ENCODE peak calls at places on chromosomes 11 and 22, in eight cellular contexts. P is left ventricle myocardium inferior, M is HCT116, D is gastrocnemius medialis, L is brain microvascular endothelial cell, K is SK-N-SH, E is AG04450, R is pancreas. S is an unnamed sample.

GRCh38 chr11:108973402-108974119 is 308.7 kb downstream of the DDX10 start:
- DNase-seq in P (no peak), M (no peak), D (no peak), L (peak; percentile 64), K (no peak), E (peak; percentile 39), R (no peak), S (no peak)

GRCh38 chr22:36486619-36487384 is 5.4 kb upstream of the TXN2 start:
- DNase-seq in P (no peak), M (no peak), D (no peak), L (peak; percentile 57), K (no peak), E (no peak), R (no peak), S (no peak)

GRCh38 chr22:24304067-24304675 is 33.5 kb downstream of the SPECC1L start:
- DNase-seq in P (no peak), M (no peak), D (no peak), L (no peak), K (no peak), E (no peak), R (no peak), S (no peak)

GRCh38 chr11:12441081-12441801 is 63.9 kb downstream of the PARVA start:
- DNase-seq in P (no peak), M (no peak), D (no peak), L (no peak), K (no peak), E (no peak), R (no peak), S (no peak)

GRCh38 chr22:18966748-18967147 is 30.7 kb upstream of the PRODH start:
- DNase-seq in P (no peak), M (no peak), D (no peak), L (no peak), K (no peak), E (no peak), R (peak; percentile 66), S (peak; percentile 65)

GRCh38 chr11:58900479-58901420 is 38.5 kb upstream of the GLYATL1 start:
- DNase-seq in P (peak; percentile 63), M (peak; percentile 80), D (no peak), L (peak; percentile 78), K (peak; percentile 25), E (peak; percentile 61), R (peak; percentile 89), S (peak; percentile 42)

GRCh38 chr11:16905375-16905774 is 108.8 kb downstream of the PLEKHA7 start:
- DNase-seq in P (no peak), M (no peak), D (no peak), L (no peak), K (no peak), E (no peak), R (no peak), S (no peak)

GRCh38 chr11:16605440-16605970 is 132.9 kb upstream of the C11orf58 start:
- DNase-seq in P (no peak), M (no peak), D (peak; percentile 47), L (peak; percentile 12), K (peak; percentile 58), E (no peak), R (peak; percentile 67), S (no peak)

DNA sequence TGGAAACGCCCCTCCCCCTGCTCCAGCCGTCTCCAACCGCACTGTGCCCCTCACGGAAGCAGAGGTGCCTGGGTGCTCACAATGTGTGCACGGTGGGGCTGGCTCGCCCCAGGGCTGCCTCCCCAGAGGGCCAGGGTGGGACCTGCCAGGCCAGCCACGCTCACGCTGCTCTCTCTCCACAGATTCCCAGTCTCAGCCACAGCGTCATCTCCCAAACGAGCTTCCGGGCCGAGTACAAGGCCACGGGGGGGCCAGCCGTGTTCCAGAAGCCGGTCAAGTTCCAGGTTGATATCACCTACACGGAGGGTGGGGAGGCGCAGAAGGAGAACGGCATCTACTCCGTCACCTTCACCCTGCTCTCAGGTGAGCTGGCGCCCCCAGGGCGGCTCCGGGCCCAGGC is 30.4 kb downstream of the MOB2 start:
- DNase-seq in P (no peak), M (no peak), D (no peak), L (no peak), K (no peak), E (no peak), R (no peak), S (no peak)
- H3K4me3 ChIP-seq in P (no peak overlapping the region), M (no peak overlapping the region), D (no peak overlapping the region), L (no peak overlapping the region), K (no peak overlapping the region), E (no peak overlapping the region), R (no peak overlapping the region), S (no peak overlapping the region)

DNA sequence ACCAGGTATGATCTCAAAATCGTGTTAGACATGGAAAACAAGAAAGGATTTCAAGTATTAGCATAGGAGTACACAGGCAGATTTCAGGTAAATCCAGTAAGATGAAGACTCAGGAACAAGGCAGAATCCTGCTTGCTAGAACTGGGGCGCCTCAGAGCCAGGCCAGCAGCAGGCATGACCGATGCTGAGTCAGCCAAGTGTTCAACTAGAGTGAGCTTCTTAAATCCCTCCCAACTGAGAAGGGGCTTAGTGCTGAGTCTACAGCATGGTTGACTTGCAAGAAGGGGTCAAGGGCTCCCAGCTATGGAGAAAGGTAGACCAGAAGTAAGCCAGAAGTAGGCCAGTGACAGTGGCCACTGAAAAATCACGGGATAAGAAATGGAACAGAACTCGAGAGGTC is 12.4 kb downstream of the GRAP2 start:
- DNase-seq in P (no peak), M (no peak), D (no peak), L (no peak), K (no peak), E (no peak), R (no peak), S (no peak)
- H3K27ac ChIP-seq in P (no peak overlapping the region), M (no peak overlapping the region), D (no peak overlapping the region), L (no peak overlapping the region), K (no peak overlapping the region), E (no peak overlapping the region), R (no peak overlapping the region), S (no peak overlapping the region)

GRCh38 chr11:67630943-67631331 is 1.2 kb upstream of the NUDT8 start:
- DNase-seq in P (no peak), M (no peak), D (peak; percentile 1), L (no peak), K (no peak), E (no peak), R (no peak), S (no peak)
- TF ChIP-seq CTCF in P (peak; percentile 1), M (no peak), D (peak; percentile 5), L (no peak), K (no peak), E (no peak), R (no peak), S (no peak)

GRCh38 chr11:43770173-43770572 is 89.6 kb downstream of the HSD17B12 start:
- DNase-seq in P (no peak), M (no peak), D (no peak), L (no peak), K (no peak), E (no peak), R (no peak), S (no peak)
- H3K4me3 ChIP-seq in P (no peak overlapping the region), M (no peak overlapping the region), D (no peak overlapping the region), L (no peak overlapping the region), K (no peak overlapping the region), E (no peak overlapping the region), R (no peak overlapping the region), S (no peak overlapping the region)

GRCh38 chr11:132075447-132075846 is 705.0 kb downstream of the NTM start:
- DNase-seq in P (no peak), M (no peak), D (no peak), L (no peak), K (no peak), E (no peak), R (no peak), S (no peak)

GRCh38 chr11:132072044-132072879 is 701.8 kb downstream of the NTM start:
- DNase-seq in P (no peak), M (no peak), D (no peak), L (peak; percentile 96), K (no peak), E (peak; percentile 89), R (no peak), S (no peak)

GRCh38 chr11:132073787-132074186 is 703.4 kb downstream of the NTM start:
- DNase-seq in P (no peak), M (no peak), D (no peak), L (no peak), K (no peak), E (no peak), R (no peak), S (no peak)

GRCh38 chr11:132068556-132068955 is 698.1 kb downstream of the NTM start:
- DNase-seq in P (no peak), M (no peak), D (no peak), L (no peak), K (no peak), E (no peak), R (no peak), S (no peak)

GRCh38 chr11:132072880-132073213 is 702.4 kb downstream of the NTM start:
- DNase-seq in P (no peak), M (no peak), D (no peak), L (peak; percentile 33), K (no peak), E (no peak), R (no peak), S (no peak)
- H3K27ac ChIP-seq in P (peak overlapping the region; percentile 78), M (no peak overlapping the region), D (no peak overlapping the region), L (peak overlapping the region; percentile 97), K (peak overlapping the region; percentile 99), E (peak overlapping the region; percentile 99), R (no peak overlapping the region), S (peak overlapping the region; percentile 35)

GRCh38 chr11:75077316-75077715 is 19.4 kb downstream of the OR2AT4 start:
- DNase-seq in P (no peak), M (no peak), D (no peak), L (peak; percentile 60), K (no peak), E (no peak), R (no peak), S (no peak)

GRCh38 chr11:75069473-75069872 is 27.2 kb downstream of the OR2AT4 start:
- DNase-seq in P (no peak), M (no peak), D (no peak), L (no peak), K (no peak), E (no peak), R (no peak), S (no peak)

GRCh38 chr11:75078233-75078632 is 18.4 kb downstream of the OR2AT4 start:
- DNase-seq in P (no peak), M (peak; percentile 3), D (no peak), L (peak; percentile 49), K (no peak), E (no peak), R (no peak), S (no peak)

GRCh38 chr11:75072582-75072981 is 24.1 kb downstream of the OR2AT4 start:
- DNase-seq in P (no peak), M (no peak), D (no peak), L (no peak), K (no peak), E (no peak), R (no peak), S (no peak)

DNA sequence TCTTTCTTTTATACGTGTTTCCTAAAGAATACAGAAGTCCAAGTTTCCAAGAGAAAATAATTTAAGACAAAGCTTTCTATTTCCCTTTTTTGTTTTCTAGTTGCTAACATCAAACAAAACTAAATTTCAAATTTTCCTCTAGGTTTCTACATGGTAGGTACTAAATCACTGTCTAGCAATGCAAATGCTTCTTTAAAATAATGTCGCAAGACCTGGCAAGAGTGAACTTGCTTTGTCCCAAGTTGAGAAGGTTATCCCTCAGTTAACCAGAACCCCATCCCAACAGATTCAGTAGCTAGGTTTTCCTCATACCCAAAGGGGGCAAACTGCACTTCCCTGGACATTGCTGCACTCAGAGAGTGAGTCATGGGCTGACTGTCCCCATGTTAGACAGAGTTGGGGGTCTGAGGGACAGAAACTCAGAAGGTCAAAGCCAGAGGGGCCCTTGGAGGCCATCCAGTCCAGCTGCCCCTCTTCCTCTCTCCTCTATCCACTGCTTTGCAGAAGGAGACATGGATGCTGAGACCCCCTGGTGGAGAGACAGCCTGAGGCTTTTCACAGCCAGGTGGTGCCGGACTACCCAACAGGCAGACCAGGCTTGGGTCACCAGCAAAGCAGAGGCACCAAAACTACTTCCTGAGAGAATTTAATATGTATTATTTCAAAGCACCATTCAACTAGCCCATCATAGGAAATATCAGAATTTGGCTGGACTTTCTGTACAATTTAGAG is 23.1 kb downstream of the OR2AT4 start:
- DNase-seq in P (no peak), M (no peak), D (no peak), L (no peak), K (no peak), E (no peak), R (no peak), S (no peak)
- TF ChIP-seq CTCF in P (no peak), M (peak; percentile 49), D (no peak), L (peak; percentile 60), K (peak; percentile 20), E (peak; percentile 25), R (no peak), S (no peak)